ENCODE peak calls at places on chromosomes 4 and X, in nine cellular contexts. T is right lobe of liver, Y is uterus, Z is endothelial cell of umbilical vein, I is IMR-90, N is suprapubic skin, X is upper lobe of left lung, R is tibial nerve, V is thyroid gland. O is an unnamed sample. For H3K36me3, the result is how much of the 10 kb centered on the place peaks cover.

GRCh38 chr4:60223098-60223497 is 977.0 kb upstream of the ADGRL3 start:
- DNase-seq in Y (no peak), X (no peak), V (no peak), R (no peak), N (no peak), I (no peak), T (no peak), Z (no peak), O (no peak)

GRCh38 chrX:39675619-39676018 is 422.1 kb downstream of the BCOR start:
- DNase-seq in Z (no peak), I (no peak), Y (peak), N (no peak), T (no peak), R (no peak), V (peak), X (no peak), O (no peak)

GRCh38 chr4:38923746-38924145 is 56.1 kb downstream of the FAM114A1 start:
- DNase-seq in N (no peak), T (no peak), Y (no peak), V (no peak), I (no peak), Z (no peak), R (no peak), X (no peak), O (no peak)

GRCh38 chr4:10346023-10346422 is 111.2 kb downstream of the ZNF518B start:
- DNase-seq in V (no peak), Z (no peak), X (no peak), T (no peak), N (no peak), Y (no peak), I (peak), R (no peak), O (no peak)

GRCh38 chr4:165201806-165202205 is 5.6 kb upstream of the KLHL2 start:
- DNase-seq in Z (no peak), R (no peak), T (no peak), Y (no peak), N (no peak), I (no peak), V (no peak), X (no peak), O (no peak)

GRCh38 chrX:49853661-49854060 is 24.6 kb downstream of the PAGE4 start:
- DNase-seq in I (no peak), Y (no peak), V (no peak), R (no peak), Z (no peak), X (no peak), N (no peak), T (no peak), O (no peak)

GRCh38 chr4:43223820-43224219 is 331.3 kb downstream of the GRXCR1 start:
- DNase-seq in X (no peak), N (no peak), T (no peak), V (no peak), R (no peak), Z (no peak), I (no peak), Y (no peak), O (no peak)

GRCh38 chr4:26201119-26201518 is 119.7 kb upstream of the RBPJ start:
- DNase-seq in T (no peak), R (no peak), I (no peak), N (no peak), Z (no peak), V (no peak), Y (no peak), X (no peak), O (no peak)

GRCh38 chr4:163815776-163816175 is 321.3 kb downstream of the TMA16 start:
- DNase-seq in N (no peak), T (no peak), Z (no peak), X (no peak), I (no peak), V (no peak), R (no peak), Y (no peak), O (no peak)

GRCh38 chrX:39899876-39900787 is 197.6 kb downstream of the BCOR start:
- DNase-seq in V (peak), X (no peak), T (no peak), I (no peak), Z (no peak), R (no peak), N (no peak), Y (no peak), O (no peak)

GRCh38 chr4:73429118-73429517 is 6.9 kb upstream of the AFP start:
- DNase-seq in N (no peak), T (no peak), R (no peak), I (no peak), X (no peak), Y (no peak), V (no peak), Z (no peak), O (no peak)

GRCh38 chr4:81827568-81828202 is 356.0 kb upstream of the RASGEF1B start:
- DNase-seq in Y (no peak), R (no peak), T (no peak), V (no peak), N (no peak), I (no peak), X (no peak), Z (no peak), O (no peak)

GRCh38 chr4:20662851-20663250 is 37.4 kb upstream of the PACRGL start:
- DNase-seq in R (no peak), Z (peak), V (no peak), N (no peak), I (peak), T (no peak), Y (no peak), X (no peak), O (no peak)

GRCh38 chrX:38375888-38376287 is 23.5 kb downstream of the OTC start:
- DNase-seq in T (no peak), R (no peak), I (no peak), N (no peak), V (no peak), X (no peak), Y (no peak), Z (peak), O (no peak)

GRCh38 chr4:107863850-107864371 is 39.2 kb downstream of the SGMS2 start:
- DNase-seq in Y (no peak), N (no peak), T (peak), R (no peak), X (no peak), Z (peak), I (peak), V (peak), O (no peak)

GRCh38 chrX:17542123-17542522 is 167.1 kb downstream of the NHS start:
- DNase-seq in V (peak), X (no peak), N (no peak), T (no peak), I (no peak), Y (no peak), R (no peak), Z (no peak), O (no peak)

GRCh38 chr4:80876810-80877209 is 153.7 kb upstream of the BMP3 start:
- DNase-seq in R (no peak), V (no peak), N (no peak), X (no peak), Z (no peak), I (no peak), T (no peak), Y (no peak), O (no peak)

GRCh38 chr4:183517781-183518180 is 12.9 kb downstream of the ING2 start:
- DNase-seq in Z (no peak), I (peak), Y (no peak), N (no peak), V (no peak), R (no peak), X (no peak), T (no peak), O (no peak)

GRCh38 chrX:141903400-141904155 is at the start of gene MAGEC1:
- DNase-seq in I (no peak), V (no peak), Y (no peak), Z (no peak), T (no peak), X (peak), R (no peak), N (no peak), O (no peak)

GRCh38 chr4:151887151-151887815 is 126.5 kb upstream of the GATB start:
- DNase-seq in N (no peak), Y (no peak), X (no peak), R (no peak), T (no peak), Z (no peak), I (no peak), V (no peak), O (no peak)

GRCh38 chr4:139815646-139816601 is 150.3 kb downstream of the MGST2 start:
- DNase-seq in I (peak), T (no peak), N (no peak), X (no peak), V (no peak), R (no peak), Y (peak), Z (peak), O (no peak)

GRCh38 chr4:9877123-9877522 is 95.7 kb downstream of the DRD5 start:
- DNase-seq in V (no peak), N (no peak), I (no peak), R (no peak), Y (no peak), X (no peak), Z (no peak), T (no peak), O (no peak)

GRCh38 chrX:130118941-130119640 is 8.8 kb upstream of the ELF4 start:
- DNase-seq in V (no peak), Z (no peak), T (no peak), I (peak), X (no peak), N (no peak), R (no peak), Y (no peak), O (no peak)

GRCh38 chrX:47112316-47112954 is 32.1 kb downstream of the NDUFB11 start:
- DNase-seq in I (no peak), T (no peak), Y (no peak), X (no peak), N (no peak), R (no peak), Z (no peak), V (peak), O (no peak)

GRCh38 chr4:10296730-10297129 is 160.5 kb downstream of the ZNF518B start:
- DNase-seq in T (no peak), I (no peak), Z (no peak), V (peak), N (no peak), X (no peak), R (no peak), Y (no peak), O (no peak)

GRCh38 chrX:98067611-98068010 is 1183.9 kb downstream of the RPA4 start:
- DNase-seq in Z (no peak), X (no peak), Y (no peak), T (no peak), N (no peak), V (no peak), R (no peak), I (peak), O (no peak)

GRCh38 chr4:52172166-52172565 is 121.1 kb downstream of the SPATA18 start:
- DNase-seq in X (no peak), Y (no peak), I (no peak), R (no peak), Z (no peak), N (no peak), T (no peak), V (no peak), O (no peak)

GRCh38 chr4:77127837-77128621 is 29.0 kb upstream of the CCNG2 start:
- DNase-seq in R (no peak), X (no peak), N (no peak), T (no peak), V (no peak), Z (no peak), Y (no peak), I (no peak), O (no peak)

GRCh38 chr4:157664726-157665125 is 444.2 kb downstream of the GRIA2 start:
- DNase-seq in V (no peak), T (no peak), Z (no peak), I (peak), R (no peak), Y (no peak), X (no peak), N (no peak), O (no peak)

GRCh38 chrX:95117556-95117955 is 1443.5 kb downstream of the FAM133A start:
- DNase-seq in I (no peak), N (no peak), T (no peak), Y (no peak), Z (no peak), R (no peak), V (no peak), X (no peak), O (no peak)

GRCh38 chrX:69362889-69363288 is 141.2 kb upstream of the NALF2 start:
- DNase-seq in Z (no peak), I (no peak), V (peak), N (no peak), T (no peak), R (no peak), Y (peak), X (no peak), O (no peak)

GRCh38 chr4:31193516-31193915 is 473.3 kb downstream of the PCDH7 start:
- DNase-seq in I (no peak), T (no peak), V (no peak), R (no peak), Y (no peak), X (no peak), Z (peak), N (no peak), O (no peak)

DNA sequence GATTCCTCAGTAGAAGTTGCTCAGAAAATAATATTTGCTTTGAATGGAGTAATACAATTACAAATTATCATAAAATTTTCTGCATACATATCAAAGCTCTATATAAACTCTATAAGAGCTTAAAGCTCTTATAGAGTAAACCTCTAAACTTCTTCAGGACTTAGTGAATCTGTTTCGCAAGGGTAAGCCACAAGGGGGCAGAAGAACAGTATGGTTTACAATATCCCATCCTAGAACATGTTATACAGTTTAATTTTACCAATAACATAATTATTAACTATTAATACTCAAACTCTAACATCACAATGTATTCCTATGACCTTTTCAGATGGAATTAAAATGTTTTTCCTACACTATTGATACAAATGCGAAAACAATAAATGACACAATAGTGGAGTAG is 33.8 kb upstream of the SPANXN1 start:
- DNase-seq in R (no peak), I (no peak), Z (no peak), V (no peak), T (no peak), X (no peak), N (no peak), Y (no peak), O (no peak)
- H3K27ac ChIP-seq in R (no peak), I (no peak), Z (no peak), V (no peak), T (no peak), X (no peak), N (no peak), Y (no peak), O (no peak)

DNA sequence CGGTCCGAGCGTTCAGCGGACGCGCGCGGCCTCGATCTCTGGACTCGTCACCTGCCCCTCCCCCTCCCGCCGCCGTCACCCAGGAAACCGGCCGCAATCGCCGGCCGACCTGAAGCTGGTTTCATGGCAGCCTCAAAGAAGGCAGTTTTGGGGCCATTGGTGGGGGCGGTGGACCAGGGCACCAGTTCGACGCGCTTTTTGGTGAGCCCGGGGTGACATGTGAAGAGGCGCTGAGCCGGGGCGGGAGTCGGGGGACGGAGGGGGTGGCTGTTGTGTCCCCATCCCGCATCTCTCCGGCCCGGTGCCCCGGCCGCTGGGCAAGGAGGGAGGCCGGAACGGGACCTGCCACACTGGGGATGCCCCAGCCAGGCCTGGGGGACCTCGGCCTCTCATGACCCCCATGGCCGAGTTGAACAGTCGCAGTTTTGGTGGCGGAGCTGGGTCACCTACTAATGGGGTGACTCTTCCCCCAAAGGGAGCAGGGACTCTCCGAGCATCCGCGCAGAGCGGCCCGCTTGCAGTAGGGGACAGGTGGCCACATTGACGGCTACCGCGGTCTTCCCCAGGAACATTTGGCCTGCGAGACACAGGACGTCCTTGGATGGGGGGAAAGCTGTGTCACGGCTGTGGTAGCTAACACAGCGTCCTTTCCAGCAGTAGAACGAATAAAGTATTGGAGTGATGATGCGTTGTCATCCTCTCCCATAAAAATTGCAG is at the start of gene GK:
- DNase-seq in T (no peak), V (peak), Z (peak), N (no peak), I (peak), Y (peak), R (no peak), X (no peak), O (no peak)
- TF ChIP-seq POLR2A in T (no peak), V (no peak), Z (no peak), N (no peak), I (peak), Y (no peak), R (no peak), X (no peak), O (no peak)

DNA sequence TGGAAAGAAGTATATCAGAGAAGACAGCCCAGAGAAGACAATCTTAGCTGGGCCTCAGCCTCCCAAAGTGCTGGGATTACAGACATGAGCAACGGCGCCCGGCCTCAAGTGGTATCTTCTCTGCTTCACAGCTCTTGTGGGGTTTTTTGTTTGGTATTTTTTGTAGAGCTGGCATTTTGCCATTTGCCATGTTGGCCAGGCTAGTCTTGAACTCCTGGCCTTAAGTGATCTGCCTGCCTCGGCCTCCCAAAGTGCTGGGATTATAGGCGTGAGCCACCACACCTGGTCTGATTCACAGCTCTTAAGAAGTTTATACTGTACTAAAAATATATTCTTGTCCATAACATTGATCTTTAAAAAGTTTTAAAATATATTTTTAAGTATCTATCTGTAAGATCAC is 12.4 kb downstream of the UTP3 start:
- DNase-seq in N (no peak), Z (no peak), Y (no peak), I (no peak), X (no peak), V (no peak), T (no peak), R (no peak), O (no peak)
- H3K36me3 ChIP-seq in N (under half), Z (under half), Y (under half), I (under half), X (under half), V (under half), T (under half), R (under half), O (under half)

GRCh38 chr4:6327220-6327917 is 57.7 kb downstream of the WFS1 start:
- DNase-seq in Z (peak), V (peak), X (peak), T (peak), R (peak), Y (peak), I (peak), N (peak), O (no peak)

GRCh38 chr4:6324999-6325790 is 55.5 kb downstream of the WFS1 start:
- DNase-seq in I (no peak), V (peak), T (no peak), N (no peak), Y (peak), R (no peak), Z (peak), X (peak), O (peak)

GRCh38 chr4:6324461-6324998 is 54.9 kb downstream of the WFS1 start:
- DNase-seq in I (no peak), X (no peak), V (no peak), Y (no peak), N (no peak), T (no peak), Z (no peak), R (no peak), O (no peak)

GRCh38 chr4:6325791-6326290 is 56.2 kb downstream of the WFS1 start:
- DNase-seq in R (no peak), N (no peak), V (no peak), Y (no peak), Z (no peak), X (peak), I (no peak), T (no peak), O (no peak)

GRCh38 chr4:6326312-6327060 is 56.8 kb downstream of the WFS1 start:
- DNase-seq in T (no peak), Y (no peak), X (peak), R (no peak), V (no peak), I (no peak), N (no peak), Z (no peak), O (no peak)
- H3K27ac ChIP-seq in T (no peak), Y (no peak), X (peak), R (no peak), V (no peak), I (no peak), N (no peak), Z (no peak), O (no peak)

DNA sequence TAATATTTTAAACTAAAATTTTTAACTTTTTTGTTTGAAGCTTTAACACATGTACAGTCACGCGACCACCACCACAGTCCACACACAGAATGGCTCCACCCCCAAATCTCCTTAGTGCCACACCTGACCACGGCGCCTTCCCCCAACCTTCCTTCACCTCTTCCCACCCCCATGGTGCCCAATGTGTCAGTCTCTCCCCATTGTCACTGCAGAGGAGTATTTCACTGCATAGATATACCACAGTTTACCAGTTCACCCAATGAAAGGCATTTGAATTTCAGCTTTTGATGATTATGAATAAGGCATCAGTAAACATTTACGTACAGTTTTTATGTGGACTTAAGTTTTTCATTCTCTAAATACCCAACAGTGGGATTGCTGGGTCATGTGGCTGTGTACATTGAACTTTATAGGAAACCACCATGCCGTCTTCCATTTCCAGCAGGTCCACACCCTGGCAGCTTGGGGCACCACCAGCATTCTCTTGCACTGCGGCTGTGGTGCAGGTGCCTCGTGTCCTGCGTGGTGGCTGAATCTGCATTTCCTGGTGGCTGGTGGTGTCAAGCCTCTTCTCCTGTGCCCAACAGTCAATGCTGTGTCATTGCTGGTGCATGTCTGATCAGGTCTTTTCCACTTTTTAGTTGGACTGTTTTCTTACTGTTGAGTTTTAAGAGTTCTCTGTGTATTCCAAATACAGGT is 49.0 kb downstream of the CPLX1 start:
- DNase-seq in I (no peak), R (no peak), Z (no peak), T (peak), X (no peak), Y (no peak), N (no peak), V (no peak), O (no peak)
- TF ChIP-seq POLR2A in I (no peak), R (no peak), Z (no peak), T (no peak), X (no peak), Y (no peak), N (no peak), V (no peak), O (no peak)

DNA sequence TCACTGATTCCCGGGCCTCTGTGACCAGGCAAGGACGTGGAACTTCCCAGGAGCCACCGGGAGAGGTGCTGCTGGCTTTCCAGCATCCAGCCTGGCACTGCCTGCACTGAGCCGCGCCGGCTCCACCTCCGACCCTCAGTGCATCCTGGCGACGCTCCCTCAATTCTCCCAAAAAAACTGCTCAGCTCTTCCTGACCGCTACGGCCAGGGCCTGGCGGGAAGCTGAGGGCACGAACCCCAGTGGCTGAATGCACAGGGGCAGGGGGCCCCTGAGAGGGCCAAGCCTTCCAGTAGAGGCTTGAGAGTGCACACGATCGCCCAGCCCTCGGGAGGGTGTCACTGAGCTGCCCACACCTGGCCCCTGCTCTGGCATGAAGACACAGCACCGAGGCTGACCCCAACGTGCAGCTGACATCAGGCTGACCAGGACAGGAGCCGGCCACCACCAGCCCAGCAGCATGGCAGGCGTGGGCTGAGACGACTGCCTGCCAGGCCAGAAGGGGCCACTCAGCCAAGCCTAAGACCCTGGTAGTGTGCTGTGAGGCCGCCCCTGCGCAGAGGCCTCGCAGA is 6.9 kb downstream of the CTBP1 start:
- DNase-seq in T (no peak), R (no peak), Y (no peak), Z (no peak), I (no peak), V (no peak), X (peak), N (peak), O (no peak)
- H3K36me3 ChIP-seq in T (under half), R (under half), Y (under half), Z (under half), I (under half), V (under half), X (under half), N (under half), O (under half)

O was measured in esophagus squamous epithelium.